ENCODE peak calls at places on chromosomes 2 and 18, in nine cellular contexts. I is NCI-H774; W is stimulated activated CD8-positive, alpha-beta memory T cell treated with anti-CD3 and anti-CD28 coated beads, Interleukin-4, amount 100 ng/mL, for 4 hours; M is activated CD8-positive, alpha-beta memory T cell treated with anti-CD3 and anti-CD28 coated beads, Interleukin-2, amount 50 U/mL, for 4 hours; C is activated CD4-positive, alpha-beta T cell treated with anti-CD3 and anti-CD28 coated beads, Interleukin-2, amount 50 U/mL, for 4 hours; S is left ventricle myocardium inferior; H is HTR-8/SVneo; T is NCI-H526 treated with DMSO at 0.1 percent for 48 hours; Q is activated T-helper 9 cell treated with anti-CD3 and anti-CD28 coated beads, Interleukin-2, amount 50 U/mL, for 16 hours. J is an unnamed sample.

GRCh38 chr2:8524823-8525222 is 157.0 kb upstream of the ID2 start:
- DNase-seq in C (no peak), T (no peak), H (no peak), S (no peak), Q (no peak), M (no peak), I (no peak), W (no peak), J (no peak)

GRCh38 chr2:178804791-178805190 is 2.4 kb downstream of the TTN start:
- DNase-seq in T (no peak), I (no peak), Q (no peak), H (peak; percentile 21), C (no peak), W (no peak), S (no peak), M (no peak), J (peak; percentile 12)

GRCh38 chr2:9498210-9498609 is 23.9 kb downstream of the IAH1 start:
- DNase-seq in W (no peak), Q (no peak), C (no peak), I (no peak), S (no peak), M (no peak), H (no peak), T (no peak), J (no peak)

GRCh38 chr2:46258937-46259781 is 38.0 kb upstream of the EPAS1 start:
- DNase-seq in C (no peak), W (no peak), I (no peak), T (no peak), Q (no peak), M (no peak), S (no peak), H (no peak), J (no peak)

GRCh38 chr2:203535078-203535783 is at the start of gene RAPH1:
- DNase-seq in Q (peak; percentile 49), H (peak; percentile 76), M (peak; percentile 60), T (peak; percentile 87), C (peak; percentile 55), S (peak; percentile 91), W (peak; percentile 30), I (peak; percentile 77), J (peak; percentile 89)

GRCh38 chr2:190550137-190550536 is 15.6 kb upstream of the NEMP2 start:
- DNase-seq in Q (no peak), S (no peak), H (no peak), I (no peak), T (no peak), W (no peak), C (no peak), M (no peak), J (no peak)

GRCh38 chr2:117407746-117408145 is 406.7 kb upstream of the DDX18 start:
- DNase-seq in M (no peak), Q (no peak), H (no peak), W (no peak), I (no peak), T (no peak), C (no peak), S (no peak), J (no peak)

GRCh38 chr2:237540823-237541222 is 25.6 kb upstream of the PRLH start:
- DNase-seq in M (no peak), C (no peak), Q (no peak), H (no peak), W (no peak), T (no peak), S (peak; percentile 77), I (peak; percentile 30), J (no peak)

GRCh38 chr18:24628360-24628759 is 167.9 kb downstream of the HRH4 start:
- DNase-seq in W (no peak), T (no peak), I (no peak), Q (no peak), C (no peak), M (no peak), S (no peak), H (no peak), J (no peak)

GRCh38 chr18:75727479-75727878 is 300.0 kb upstream of the SMIM21 start:
- DNase-seq in M (no peak), C (no peak), W (no peak), H (peak; percentile 1), I (peak; percentile 58), S (peak; percentile 36), Q (no peak), T (peak; percentile 19), J (peak; percentile 25)

GRCh38 chr18:32911660-32912284 is 138.9 kb upstream of the KLHL14 start:
- DNase-seq in T (no peak), Q (no peak), W (no peak), S (no peak), I (no peak), H (no peak), M (no peak), C (no peak), J (no peak)

GRCh38 chr2:73020657-73021370 is 50.7 kb downstream of the SFXN5 start:
- DNase-seq in W (no peak), S (no peak), M (no peak), C (no peak), T (no peak), H (peak; percentile 62), I (no peak), Q (no peak), J (no peak)

GRCh38 chr18:8529609-8530008 is 79.6 kb upstream of the RAB12 start:
- DNase-seq in C (no peak), S (no peak), H (no peak), Q (no peak), T (no peak), W (no peak), M (no peak), I (no peak), J (no peak)

GRCh38 chr2:54638774-54639187 is 84.7 kb upstream of the EML6 start:
- DNase-seq in C (no peak), H (no peak), M (no peak), T (no peak), I (no peak), W (no peak), S (no peak), Q (no peak), J (no peak)

GRCh38 chr2:205435970-205436369 is 246.3 kb upstream of the NRP2 start:
- DNase-seq in T (no peak), C (no peak), Q (no peak), W (no peak), I (no peak), S (no peak), H (no peak), M (no peak), J (no peak)

GRCh38 chr2:5868891-5869400 is 176.8 kb downstream of the SOX11 start:
- DNase-seq in H (no peak), T (no peak), I (no peak), M (no peak), W (no peak), C (no peak), Q (no peak), S (no peak), J (no peak)

GRCh38 chr2:29114841-29115609 is at the start of gene CLIP4:
- DNase-seq in T (peak; percentile 24), C (peak; percentile 80), H (peak; percentile 51), S (peak; percentile 64), I (no peak), W (peak; percentile 72), Q (peak; percentile 72), M (peak; percentile 87), J (peak; percentile 91)

GRCh38 chr2:66109419-66109818 is 325.5 kb upstream of the MEIS1 start:
- DNase-seq in W (no peak), C (no peak), H (no peak), M (no peak), Q (no peak), S (no peak), I (no peak), T (no peak), J (no peak)

GRCh38 chr2:45696708-45697107 is 45.2 kb downstream of the PRKCE start:
- DNase-seq in Q (no peak), M (no peak), S (no peak), C (no peak), H (no peak), I (no peak), T (no peak), W (no peak), J (no peak)